ENCODE peak calls at places on chromosomes 12 and 14, in ten cellular contexts. C is heart left ventricle, N is lower leg skin, M is NB4, F is tibial nerve, Z is IMR-90, X is right lobe of liver, G is breast epithelium, U is transverse colon, I is A549. R is an unnamed sample.
A peak's percentile ranks its signal among the peaks of the same experiment; 100 is the strongest.

GRCh38 chr14:71165650-71166049 is 258.4 kb downstream of the PCNX1 start:
- DNase-seq in Z (no peak), N (no peak), U (peak; percentile 42), X (no peak), F (no peak), M (no peak), G (no peak), I (no peak), C (no peak), R (no peak)

GRCh38 chr12:71057330-71057729 is 100.5 kb downstream of the TSPAN8 start:
- DNase-seq in G (no peak), C (no peak), I (no peak), M (no peak), X (no peak), F (no peak), Z (no peak), U (no peak), N (no peak), R (no peak)

GRCh38 chr12:76143343-76144252 is 59.1 kb upstream of the NAP1L1 start:
- DNase-seq in C (no peak), N (no peak), F (no peak), Z (no peak), G (no peak), I (no peak), M (no peak), U (peak; percentile 12), X (no peak), R (no peak)

GRCh38 chr12:50103767-50104321 is at the start of gene GPD1:
- DNase-seq in I (no peak), F (peak; percentile 30), U (peak; percentile 81), Z (peak; percentile 28), C (peak; percentile 61), G (peak; percentile 66), N (no peak), M (no peak), X (peak; percentile 87), R (peak; percentile 82)

GRCh38 chr12:116639765-116640164 is 80.6 kb downstream of the MAP1LC3B2 start:
- DNase-seq in G (no peak), F (no peak), I (no peak), N (no peak), M (peak; percentile 49), X (no peak), U (no peak), Z (no peak), C (no peak), R (no peak)

GRCh38 chr12:119375619-119376018 is 41.1 kb downstream of the CCDC60 start:
- DNase-seq in X (no peak), I (no peak), G (no peak), F (no peak), Z (no peak), M (peak; percentile 87), C (no peak), N (peak; percentile 15), U (no peak), R (no peak)

GRCh38 chr14:57346741-57347140 is 43.6 kb upstream of the NAA30 start:
- DNase-seq in Z (no peak), I (no peak), U (no peak), X (no peak), N (no peak), G (no peak), C (no peak), M (no peak), F (no peak), R (no peak)

GRCh38 chr12:75591628-75592027 is 80.2 kb upstream of the KRR1 start:
- DNase-seq in M (no peak), X (no peak), I (no peak), N (no peak), C (no peak), G (no peak), U (no peak), F (no peak), Z (peak; percentile 34), R (no peak)

GRCh38 chr12:29337325-29337724 is 43.6 kb downstream of the ERGIC2 start:
- DNase-seq in N (no peak), U (no peak), M (no peak), F (no peak), Z (no peak), G (no peak), I (no peak), X (no peak), C (no peak), R (no peak)

GRCh38 chr12:116233669-116234068 is 43.8 kb downstream of the MED13L start:
- DNase-seq in G (no peak), I (no peak), M (no peak), C (no peak), Z (peak; percentile 62), U (no peak), N (no peak), F (no peak), X (no peak), R (no peak)

GRCh38 chr12:79402626-79403025 is 288.1 kb downstream of the PAWR start:
- DNase-seq in X (no peak), I (no peak), U (no peak), F (no peak), C (no peak), N (no peak), M (no peak), G (no peak), Z (peak; percentile 72), R (no peak)
- H3K4me3 ChIP-seq in X (no peak overlapping the region), I (no peak overlapping the region), U (no peak overlapping the region), F (no peak overlapping the region), C (no peak overlapping the region), N (no peak overlapping the region), M (no peak overlapping the region), G (no peak overlapping the region), Z (no peak overlapping the region), R (no peak overlapping the region)

GRCh38 chr12:124422570-124423523 is 128.0 kb downstream of the RFLNA start:
- DNase-seq in G (peak; percentile 88), N (peak; percentile 88), X (peak; percentile 91), U (peak; percentile 92), Z (peak; percentile 94), C (peak; percentile 93), M (no peak), I (peak; percentile 98), F (peak; percentile 95), R (peak; percentile 97)
- TF ChIP-seq POLR2A in G (no peak), N (no peak), X (no peak), U (peak; percentile 43), Z (peak; percentile 52), C (no peak), M (no peak), I (peak; percentile 11), F (no peak), R (no peak)

GRCh38 chr12:112122823-112123690 is 2.3 kb upstream of the TRAFD1 start:
- DNase-seq in Z (peak; percentile 98), I (peak; percentile 64), G (no peak), M (peak; percentile 46), X (no peak), C (no peak), F (no peak), N (no peak), U (no peak), R (no peak)

GRCh38 chr12:112125250-112125999 is at the start of gene TRAFD1:
- DNase-seq in Z (peak; percentile 96), C (peak; percentile 98), M (peak; percentile 100), U (peak; percentile 98), N (peak; percentile 97), I (peak; percentile 97), G (peak; percentile 98), F (peak; percentile 97), X (peak; percentile 98), R (peak; percentile 99)

GRCh38 chr12:112126916-112127315 is 1.6 kb downstream of the TRAFD1 start:
- DNase-seq in I (no peak), U (no peak), M (no peak), X (no peak), N (no peak), F (no peak), C (no peak), Z (peak; percentile 59), G (no peak), R (no peak)

GRCh38 chr12:112126000-112126431 is 656 bp downstream of the TRAFD1 start:
- DNase-seq in Z (no peak), F (no peak), N (no peak), I (no peak), C (no peak), M (no peak), X (no peak), G (no peak), U (no peak), R (no peak)

DNA sequence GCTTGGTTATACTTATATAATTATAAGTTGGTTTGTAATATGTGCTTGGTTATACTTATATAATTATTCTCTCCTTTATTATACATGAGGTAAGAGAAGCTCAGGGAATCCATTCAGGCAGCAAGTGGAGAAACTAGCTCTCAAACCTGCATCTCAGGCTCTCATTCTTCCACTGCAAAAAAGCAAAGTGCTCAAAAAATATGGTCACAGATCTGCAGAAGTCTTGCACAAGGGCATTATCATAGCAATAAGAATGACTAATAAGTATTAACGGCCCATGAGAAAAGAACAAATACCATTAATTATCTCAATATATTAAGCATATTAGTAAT is 476 bp upstream of the TRAFD1 start:
- DNase-seq in N (no peak), M (no peak), C (no peak), F (no peak), G (no peak), I (no peak), U (no peak), X (no peak), Z (no peak), R (no peak)
- H3K4me3 ChIP-seq in N (no peak overlapping the region), M (peak overlapping the region; percentile 41), C (peak overlapping the region; percentile 89), F (peak overlapping the region; percentile 56), G (no peak overlapping the region), I (no peak overlapping the region), U (peak overlapping the region; percentile 78), X (peak overlapping the region; percentile 98), Z (no peak overlapping the region), R (no peak overlapping the region)

GRCh38 chr14:77459072-77459723 is 1.3 kb downstream of the AHSA1 start:
- DNase-seq in I (peak; percentile 80), U (peak; percentile 73), X (no peak), F (peak; percentile 60), C (peak; percentile 48), Z (peak; percentile 77), M (peak; percentile 81), G (no peak), N (peak; percentile 50), R (no peak)

GRCh38 chr14:77457115-77457521 is 283 bp downstream of the VIPAS39 start:
- DNase-seq in F (no peak), N (no peak), I (no peak), X (no peak), G (no peak), Z (peak; percentile 40), C (no peak), M (no peak), U (no peak), R (peak; percentile 64)

GRCh38 chr14:77455966-77456640 is 1.3 kb downstream of the VIPAS39 start:
- DNase-seq in Z (no peak), G (no peak), X (no peak), U (no peak), N (no peak), I (no peak), F (no peak), C (no peak), M (no peak), R (no peak)

GRCh38 chr14:77457522-77458248 is at the start of the genes AHSA1 and VIPAS39:
- DNase-seq in Z (peak; percentile 99), M (peak; percentile 99), F (peak; percentile 88), C (peak; percentile 97), N (peak; percentile 97), U (peak; percentile 96), X (peak; percentile 94), I (peak; percentile 99), G (peak; percentile 97), R (peak; percentile 98)

GRCh38 chr14:77458249-77458950 is 507 bp downstream of the AHSA1 start:
- DNase-seq in N (no peak), X (peak; percentile 50), Z (peak; percentile 18), F (no peak), I (peak; percentile 18), U (peak; percentile 43), C (no peak), G (no peak), M (peak; percentile 65), R (no peak)
- TF ChIP-seq POLR2A in N (no peak), X (no peak), Z (no peak), F (no peak), I (no peak), U (no peak), C (no peak), G (no peak), M (no peak), R (no peak)

GRCh38 chr12:104985206-104985605 is 910 bp upstream of the NOPCHAP1 start:
- DNase-seq in M (peak; percentile 47), C (no peak), F (no peak), G (no peak), U (no peak), I (peak; percentile 29), N (no peak), Z (no peak), X (no peak), R (no peak)
- H3K4me3 ChIP-seq in M (no peak overlapping the region), C (no peak overlapping the region), F (no peak overlapping the region), G (no peak overlapping the region), U (no peak overlapping the region), I (no peak overlapping the region), N (no peak overlapping the region), Z (no peak overlapping the region), X (no peak overlapping the region), R (no peak overlapping the region)